ENCODE peak calls at places on chromosome 2, in five cellular contexts. V, F, W, N and Y are unnamed samples.

GRCh38 chr2:33494155-33494779 is 17.8 kb downstream of the RASGRP3 start:
- DNase-seq in V (no peak), F (no peak), W (no peak), N (no peak), Y (no peak)

GRCh38 chr2:233061591-233062446 is 1.7 kb downstream of the INPP5D start:
- DNase-seq in V (peak; percentile 28), F (peak; percentile 88), W (no peak), N (no peak), Y (no peak)

GRCh38 chr2:42124051-42124813 is 44.9 kb upstream of the EML4 start:
- DNase-seq in V (no peak), F (no peak), W (peak; percentile 68), N (no peak), Y (no peak)

GRCh38 chr2:166766220-166766619 is 122.1 kb upstream of the XIRP2 start:
- DNase-seq in V (no peak), F (no peak), W (no peak), N (no peak), Y (no peak)

GRCh38 chr2:135993421-135993820 is 8.0 kb upstream of the DARS1 start:
- DNase-seq in V (no peak), F (no peak), W (no peak), N (no peak), Y (no peak)

GRCh38 chr2:58925676-58926081 is 684.6 kb upstream of the FANCL start:
- DNase-seq in V (no peak), F (no peak), W (no peak), N (no peak), Y (no peak)

GRCh38 chr2:20190862-20191713 is 33.8 kb downstream of the SDC1 start:
- DNase-seq in V (no peak), F (peak; percentile 61), W (no peak), N (peak; percentile 91), Y (no peak)

GRCh38 chr2:113117594-113118262 is 9.7 kb upstream of the IL1RN start:
- DNase-seq in V (peak; percentile 22), F (no peak), W (no peak), N (peak; percentile 30), Y (no peak)

GRCh38 chr2:235300368-235301201 is 193.3 kb upstream of the AGAP1 start:
- DNase-seq in V (no peak), F (no peak), W (no peak), N (no peak), Y (no peak)

GRCh38 chr2:131093066-131093842 is at the start of gene FAM168B:
- DNase-seq in V (peak; percentile 92), F (peak; percentile 82), W (peak; percentile 27), N (peak; percentile 93), Y (peak; percentile 73)

GRCh38 chr2:133841905-133842304 is 273.6 kb upstream of the NCKAP5 start:
- DNase-seq in V (no peak), F (no peak), W (no peak), N (no peak), Y (no peak)

GRCh38 chr2:14944562-14945346 is 312.2 kb downstream of the LRATD1 start:
- DNase-seq in V (peak; percentile 19), F (peak; percentile 58), W (no peak), N (peak; percentile 58), Y (peak; percentile 29)

GRCh38 chr2:23250371-23250770 is 134.6 kb upstream of the KLHL29 start:
- DNase-seq in V (no peak), F (no peak), W (no peak), N (no peak), Y (no peak)

GRCh38 chr2:61898810-61899209 is 6.7 kb upstream of the COMMD1 start:
- DNase-seq in V (no peak), F (peak; percentile 46), W (no peak), N (no peak), Y (no peak)

GRCh38 chr2:96089356-96090180 is 26.8 kb downstream of the ADRA2B start:
- DNase-seq in V (peak; percentile 28), F (no peak), W (no peak), N (peak; percentile 53), Y (no peak)

GRCh38 chr2:128440666-128441340 is 122.1 kb upstream of the HS6ST1 start:
- DNase-seq in V (no peak), F (no peak), W (no peak), N (no peak), Y (no peak)

GRCh38 chr2:25521665-25522387 is 151.6 kb downstream of the DTNB start:
- DNase-seq in V (peak; percentile 40), F (peak; percentile 72), W (peak; percentile 90), N (no peak), Y (peak; percentile 35)

GRCh38 chr2:85888745-85889647 is at the start of gene ST3GAL5:
- DNase-seq in V (peak; percentile 95), F (peak; percentile 73), W (peak; percentile 51), N (peak; percentile 94), Y (peak; percentile 67)

GRCh38 chr2:105396254-105397024 is 2.4 kb downstream of the FHL2 start:
- DNase-seq in V (peak; percentile 72), F (peak; percentile 85), W (no peak), N (no peak), Y (peak; percentile 95)

GRCh38 chr2:98807221-98807620 is 76.3 kb upstream of the MGAT4A start:
- DNase-seq in V (no peak), F (no peak), W (no peak), N (no peak), Y (no peak)

GRCh38 chr2:39516347-39517101 is 79.4 kb upstream of the MAP4K3 start:
- DNase-seq in V (no peak), F (peak; percentile 85), W (no peak), N (peak; percentile 61), Y (no peak)

GRCh38 chr2:85996591-85996990 is 107.8 kb upstream of the ST3GAL5 start:
- DNase-seq in V (peak; percentile 86), F (no peak), W (no peak), N (no peak), Y (no peak)

GRCh38 chr2:152406836-152407161 is 71.8 kb downstream of the FMNL2 start:
- DNase-seq in V (no peak), F (no peak), W (no peak), N (no peak), Y (no peak)

GRCh38 chr2:65153515-65153914 is 23.6 kb upstream of the RAB1A start:
- DNase-seq in V (no peak), F (peak; percentile 44), W (no peak), N (no peak), Y (no peak)

GRCh38 chr2:43075054-43075593 is 151.3 kb downstream of the ZFP36L2 start:
- DNase-seq in V (no peak), F (peak; percentile 76), W (no peak), N (no peak), Y (no peak)

GRCh38 chr2:138589663-138590062 is 88.1 kb downstream of the SPOPL start:
- DNase-seq in V (no peak), F (no peak), W (no peak), N (no peak), Y (no peak)

GRCh38 chr2:119809329-119810038 is 49.8 kb downstream of the PTPN4 start:
- DNase-seq in V (no peak), F (no peak), W (no peak), N (no peak), Y (no peak)

GRCh38 chr2:235716875-235717496 is 223.1 kb downstream of the AGAP1 start:
- DNase-seq in V (no peak), F (no peak), W (no peak), N (no peak), Y (no peak)

GRCh38 chr2:96092580-96092877 is 23.8 kb downstream of the ADRA2B start:
- DNase-seq in V (no peak), F (no peak), W (no peak), N (no peak), Y (no peak)

GRCh38 chr2:187485535-187485934 is 37.5 kb upstream of the CALCRL start:
- DNase-seq in V (no peak), F (no peak), W (no peak), N (no peak), Y (no peak)

DNA sequence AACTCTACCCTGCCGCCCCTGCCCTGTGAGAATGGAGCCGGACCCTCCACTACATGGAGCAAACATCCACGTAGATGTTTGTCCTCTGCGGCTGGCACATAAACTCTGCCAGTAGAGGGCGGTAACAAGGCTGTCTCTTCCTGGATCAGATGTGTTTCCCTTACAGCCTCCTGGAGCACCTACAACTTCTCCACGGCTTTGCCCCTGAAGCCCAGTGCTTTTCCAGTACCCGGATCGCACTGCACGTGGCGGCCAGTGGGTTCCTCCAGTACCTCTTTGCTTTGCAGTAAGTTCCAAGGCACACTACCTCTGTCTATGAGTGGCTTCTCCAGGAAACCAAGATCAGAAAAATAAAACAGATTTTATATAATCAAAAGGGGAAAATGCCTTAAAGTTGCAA is 651.3 kb downstream of the DCDC2C start:
- DNase-seq in V (peak; percentile 7), F (peak; percentile 28), W (no peak), N (peak; percentile 80), Y (no peak)
- TF ChIP-seq SP1 in V (no peak), F (no peak), W (no peak), N (no peak), Y (no peak)

GRCh38 chr2:16664052-16664731 is 1.4 kb downstream of the CYRIA start:
- DNase-seq in V (no peak), F (no peak), W (no peak), N (no peak), Y (no peak)

GRCh38 chr2:16661536-16661935 is 4.1 kb downstream of the CYRIA start:
- DNase-seq in V (no peak), F (no peak), W (no peak), N (no peak), Y (no peak)

GRCh38 chr2:16661936-16662335 is 3.7 kb downstream of the CYRIA start:
- DNase-seq in V (no peak), F (no peak), W (no peak), N (no peak), Y (no peak)

GRCh38 chr2:16663121-16663905 is 2.3 kb downstream of the CYRIA start:
- DNase-seq in V (no peak), F (no peak), W (no peak), N (no peak), Y (no peak)

GRCh38 chr2:16662440-16662839 is 3.2 kb downstream of the CYRIA start:
- DNase-seq in V (no peak), F (no peak), W (no peak), N (no peak), Y (no peak)
- TF ChIP-seq EZH2 in V (no peak), F (no peak), W (no peak), N (no peak), Y (no peak)

GRCh38 chr2:151379191-151379590 is 21.8 kb downstream of the TNFAIP6 start:
- DNase-seq in V (no peak), F (no peak), W (no peak), N (no peak), Y (no peak)

GRCh38 chr2:151374426-151374825 is 17.0 kb downstream of the TNFAIP6 start:
- DNase-seq in V (no peak), F (no peak), W (no peak), N (no peak), Y (no peak)
- TF ChIP-seq SP1 in V (no peak), F (no peak), W (no peak), N (no peak), Y (no peak)

GRCh38 chr2:182360663-182361260 is 66.1 kb downstream of the PDE1A start:
- DNase-seq in V (no peak), F (no peak), W (no peak), N (no peak), Y (no peak)
- TF ChIP-seq EZH2 in V (no peak), F (no peak), W (no peak), N (no peak), Y (no peak)

GRCh38 chr2:151217343-151217742 is 44.3 kb downstream of the RBM43 start:
- DNase-seq in V (no peak), F (no peak), W (no peak), N (no peak), Y (no peak)
- TF ChIP-seq SP1 in V (no peak), F (no peak), W (no peak), N (no peak), Y (no peak)